ENCODE peak calls at places on chromosome 12, in nine cellular contexts. R, E, P, W, X, C, J, L and N are unnamed samples.

GRCh38 chr12:116642101-116642500 is 82.9 kb downstream of the MAP1LC3B2 start:
- DNase-seq in R (no peak), E (no peak), P (no peak), W (no peak), X (no peak), C (no peak), J (no peak), L (no peak), N (no peak)

GRCh38 chr12:121095544-121096198 is 37.0 kb upstream of the P2RX7 start:
- DNase-seq in R (peak; percentile 67), E (peak; percentile 67), P (peak; percentile 70), W (peak; percentile 95), X (peak; percentile 69), C (peak; percentile 88), J (peak; percentile 86), L (peak; percentile 80), N (peak; percentile 73)

GRCh38 chr12:111451649-111452129 is 46.0 kb downstream of the SH2B3 start:
- DNase-seq in R (no peak), E (peak; percentile 23), P (no peak), W (no peak), X (peak; percentile 28), C (no peak), J (no peak), L (peak; percentile 41), N (no peak)

GRCh38 chr12:32897276-32897615 is 669 bp upstream of the PKP2 start:
- DNase-seq in R (no peak), E (no peak), P (no peak), W (no peak), X (no peak), C (no peak), J (no peak), L (no peak), N (no peak)

GRCh38 chr12:63206494-63206893 is 55.5 kb upstream of the AVPR1A start:
- DNase-seq in R (no peak), E (no peak), P (no peak), W (no peak), X (no peak), C (no peak), J (no peak), L (no peak), N (no peak)

GRCh38 chr12:94297876-94298520 is 149.6 kb downstream of the PLXNC1 start:
- DNase-seq in R (no peak), E (no peak), P (no peak), W (no peak), X (no peak), C (no peak), J (no peak), L (no peak), N (no peak)

GRCh38 chr12:31245822-31246469 is 80.0 kb downstream of the SINHCAF start:
- DNase-seq in R (no peak), E (no peak), P (no peak), W (no peak), X (no peak), C (no peak), J (peak; percentile 36), L (no peak), N (no peak)

GRCh38 chr12:41653386-41654110 is 465.4 kb downstream of the PDZRN4 start:
- DNase-seq in R (no peak), E (no peak), P (no peak), W (no peak), X (no peak), C (no peak), J (no peak), L (no peak), N (no peak)

GRCh38 chr12:57866308-57867019 is 19.9 kb upstream of the CTDSP2 start:
- DNase-seq in R (no peak), E (no peak), P (no peak), W (no peak), X (no peak), C (no peak), J (no peak), L (no peak), N (no peak)

GRCh38 chr12:57868211-57868610 is 21.7 kb upstream of the CTDSP2 start:
- DNase-seq in R (no peak), E (no peak), P (no peak), W (no peak), X (no peak), C (no peak), J (no peak), L (no peak), N (no peak)

GRCh38 chr12:57868870-57869609 is 22.5 kb upstream of the CTDSP2 start:
- DNase-seq in R (no peak), E (no peak), P (no peak), W (no peak), X (no peak), C (peak; percentile 85), J (no peak), L (peak; percentile 83), N (no peak)

GRCh38 chr12:57872362-57872761 is 25.8 kb upstream of the CTDSP2 start:
- DNase-seq in R (no peak), E (no peak), P (no peak), W (no peak), X (no peak), C (no peak), J (no peak), L (no peak), N (no peak)

GRCh38 chr12:57869919-57870318 is 23.4 kb upstream of the CTDSP2 start:
- DNase-seq in R (no peak), E (no peak), P (no peak), W (no peak), X (no peak), C (no peak), J (no peak), L (no peak), N (no peak)
- H3K27ac ChIP-seq in R (peak overlapping the region; percentile 78), E (no peak overlapping the region), P (peak overlapping the region; percentile 50), W (no peak overlapping the region), X (no peak overlapping the region), C (no peak overlapping the region), J (no peak overlapping the region), L (peak overlapping the region; percentile 70), N (no peak overlapping the region)

GRCh38 chr12:132228535-132229422 is 84.5 kb downstream of the NOC4L start:
- DNase-seq in R (no peak), E (no peak), P (no peak), W (peak; percentile 56), X (no peak), C (peak; percentile 42), J (peak; percentile 41), L (peak; percentile 49), N (no peak)

GRCh38 chr12:132227782-132228417 is 83.6 kb downstream of the NOC4L start:
- DNase-seq in R (no peak), E (no peak), P (no peak), W (no peak), X (no peak), C (no peak), J (peak; percentile 44), L (peak; percentile 61), N (no peak)

GRCh38 chr12:132229423-132229760 is 85.1 kb downstream of the NOC4L start:
- DNase-seq in R (no peak), E (no peak), P (no peak), W (peak; percentile 61), X (no peak), C (no peak), J (peak; percentile 36), L (peak; percentile 48), N (no peak)

GRCh38 chr12:132230381-132230780 is 86.1 kb downstream of the NOC4L start:
- DNase-seq in R (no peak), E (no peak), P (no peak), W (peak; percentile 47), X (no peak), C (peak; percentile 40), J (no peak), L (no peak), N (no peak)

GRCh38 chr12:132229926-132230325 is 85.7 kb downstream of the NOC4L start:
- DNase-seq in R (no peak), E (no peak), P (no peak), W (no peak), X (no peak), C (no peak), J (no peak), L (no peak), N (no peak)
- H3K4me1 ChIP-seq in R (no peaks in the 10 kb centered on the region), E (no peaks in the 10 kb centered on the region), P (no peaks in the 10 kb centered on the region), W (no peaks in the 10 kb centered on the region), X (no peaks in the 10 kb centered on the region), C (no peaks in the 10 kb centered on the region), J (no peaks in the 10 kb centered on the region), L (no peaks in the 10 kb centered on the region), N (no peaks in the 10 kb centered on the region)

GRCh38 chr12:47900101-47900479 is 4.7 kb downstream of the VDR start:
- DNase-seq in R (no peak), E (no peak), P (no peak), W (no peak), X (no peak), C (no peak), J (no peak), L (no peak), N (no peak)

GRCh38 chr12:47902131-47902639 is 2.6 kb downstream of the VDR start:
- DNase-seq in R (no peak), E (no peak), P (no peak), W (no peak), X (no peak), C (no peak), J (no peak), L (no peak), N (no peak)

GRCh38 chr12:47900480-47901129 is 4.2 kb downstream of the VDR start:
- DNase-seq in R (no peak), E (no peak), P (peak; percentile 63), W (no peak), X (peak; percentile 58), C (no peak), J (no peak), L (no peak), N (no peak)

GRCh38 chr12:47903151-47903611 is 1.6 kb downstream of the VDR start:
- DNase-seq in R (no peak), E (no peak), P (peak; percentile 61), W (no peak), X (no peak), C (no peak), J (no peak), L (peak; percentile 68), N (no peak)

DNA sequence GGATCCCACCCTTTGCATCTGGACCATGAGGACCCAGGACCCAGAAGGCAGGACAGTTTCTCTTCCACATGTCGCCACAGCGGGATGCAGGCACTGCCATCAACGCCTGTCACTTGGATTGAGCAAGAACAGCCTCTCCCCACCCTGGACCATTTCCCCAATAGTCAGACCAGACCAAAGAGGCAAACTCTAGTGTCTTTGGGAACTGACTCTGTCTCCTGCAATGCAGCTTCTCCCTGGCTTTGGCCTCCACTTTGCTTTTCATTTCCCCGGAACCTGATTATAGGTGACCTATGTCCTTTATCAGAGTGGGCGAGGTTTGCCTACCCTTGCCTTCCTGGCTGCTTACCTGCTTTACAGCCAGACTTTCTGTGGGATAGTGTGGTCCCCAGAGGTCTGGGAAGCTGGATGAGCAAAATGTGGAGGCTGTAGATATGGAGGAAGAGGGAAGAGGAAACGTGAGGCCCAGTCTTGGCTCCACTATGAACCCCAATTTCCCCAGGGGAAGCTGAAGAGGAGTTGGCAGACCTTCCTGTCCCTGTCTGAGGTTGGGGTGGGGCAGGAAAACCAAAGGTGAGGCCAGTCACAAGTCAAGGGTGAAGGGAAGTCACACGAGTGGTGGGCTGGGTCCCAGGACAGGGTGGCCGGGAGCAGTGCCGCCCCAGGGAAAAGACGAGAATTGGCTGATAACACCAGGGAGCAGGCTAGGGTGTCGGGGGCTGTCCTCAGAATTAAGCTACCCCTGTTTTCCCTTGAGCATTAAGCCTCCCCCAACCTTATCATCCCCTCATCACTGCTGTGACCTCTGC is 3.3 kb downstream of the VDR start:
- DNase-seq in R (no peak), E (no peak), P (no peak), W (no peak), X (no peak), C (no peak), J (no peak), L (no peak), N (no peak)
- H3K4me3 ChIP-seq in R (no peak overlapping the region), E (no peak overlapping the region), P (no peak overlapping the region), W (peak overlapping the region; percentile 13), X (no peak overlapping the region), C (no peak overlapping the region), J (no peak overlapping the region), L (no peak overlapping the region), N (no peak overlapping the region)

GRCh38 chr12:120086801-120087621 is 29.5 kb downstream of the RAB35 start:
- DNase-seq in R (peak; percentile 98), E (peak; percentile 99), P (peak; percentile 98), W (peak; percentile 100), X (peak; percentile 98), C (peak; percentile 99), J (peak; percentile 99), L (peak; percentile 100), N (peak; percentile 99)
- H3K27ac ChIP-seq in R (peak overlapping the region; percentile 87), E (peak overlapping the region; percentile 67), P (peak overlapping the region; percentile 57), W (peak overlapping the region; percentile 51), X (no peak overlapping the region), C (peak overlapping the region; percentile 54), J (no peak overlapping the region), L (peak overlapping the region; percentile 65), N (no peak overlapping the region)